ENCODE peak calls at places on chromosomes 12 and 14, in four cellular contexts. One of them, this sample, is unnamed.

GRCh38 chr14:93648440-93649168 is 139.7 kb downstream of the PRIMA1 start:
- DNase-seq in H1: no peak
- DNase-seq in K562: no peak
- DNase-seq in GM12878: no peak
- DNase-seq in this sample: peak

GRCh38 chr12:11885261-11886038 is 185.3 kb upstream of the BCL2L14 start:
- DNase-seq in H1: no peak
- DNase-seq in K562: no peak
- DNase-seq in GM12878: no peak
- DNase-seq in this sample: no peak

GRCh38 chr14:24903337-24903736 is 146.6 kb downstream of the STXBP6 start:
- DNase-seq in H1: no peak
- DNase-seq in K562: no peak
- DNase-seq in GM12878: no peak
- DNase-seq in this sample: no peak

GRCh38 chr14:30132201-30132600 is 204.6 kb upstream of the PRKD1 start:
- DNase-seq in H1: no peak
- DNase-seq in K562: no peak
- DNase-seq in GM12878: no peak
- DNase-seq in this sample: no peak

GRCh38 chr14:57725399-57726077 is 140.4 kb downstream of the SLC35F4 start:
- DNase-seq in H1: no peak
- DNase-seq in K562: no peak
- DNase-seq in GM12878: no peak
- DNase-seq in this sample: no peak

GRCh38 chr14:99510556-99511139 is 29.4 kb downstream of the CCNK start:
- DNase-seq in H1: no peak
- DNase-seq in K562: no peak
- DNase-seq in GM12878: no peak
- DNase-seq in this sample: peak

GRCh38 chr12:127108360-127109215 is 1158.4 kb upstream of the TMEM132C start:
- DNase-seq in H1: no peak
- DNase-seq in K562: peak
- DNase-seq in GM12878: no peak
- DNase-seq in this sample: peak

GRCh38 chr14:60183724-60184596 is 18.8 kb upstream of the DHRS7 start:
- DNase-seq in H1: no peak
- DNase-seq in K562: peak
- DNase-seq in GM12878: no peak
- DNase-seq in this sample: no peak

GRCh38 chr14:68230941-68231717 is 411.6 kb downstream of the RAD51B start:
- DNase-seq in H1: no peak
- DNase-seq in K562: no peak
- DNase-seq in GM12878: no peak
- DNase-seq in this sample: no peak

GRCh38 chr14:22152901-22153300 is 436.1 kb downstream of the DAD1 start:
- DNase-seq in H1: no peak
- DNase-seq in K562: no peak
- DNase-seq in GM12878: no peak
- DNase-seq in this sample: no peak

GRCh38 chr12:116717466-116718457 is 20.1 kb downstream of the SPRING1 start:
- DNase-seq in H1: no peak
- DNase-seq in K562: no peak
- DNase-seq in GM12878: no peak
- DNase-seq in this sample: no peak

GRCh38 chr12:122126713-122127597 is 47.1 kb downstream of the IL31 start:
- DNase-seq in H1: no peak
- DNase-seq in K562: no peak
- DNase-seq in GM12878: no peak
- DNase-seq in this sample: no peak

GRCh38 chr12:19105468-19105867 is 24.1 kb upstream of the PLEKHA5 start:
- DNase-seq in H1: no peak
- DNase-seq in K562: no peak
- DNase-seq in GM12878: no peak
- DNase-seq in this sample: no peak

GRCh38 chr14:32073537-32074189 is 3.4 kb upstream of the ARHGAP5 start:
- DNase-seq in H1: no peak
- DNase-seq in K562: peak
- DNase-seq in GM12878: peak
- DNase-seq in this sample: peak

GRCh38 chr14:42353315-42353714 is 746.6 kb downstream of the LRFN5 start:
- DNase-seq in H1: no peak
- DNase-seq in K562: no peak
- DNase-seq in GM12878: no peak
- DNase-seq in this sample: no peak

GRCh38 chr12:26810330-26810729 is 22.7 kb downstream of the ITPR2 start:
- DNase-seq in H1: no peak
- DNase-seq in K562: no peak
- DNase-seq in GM12878: no peak
- DNase-seq in this sample: no peak

GRCh38 chr12:122860854-122861585 is 25.8 kb downstream of the HIP1R start:
- DNase-seq in H1: no peak
- DNase-seq in K562: no peak
- DNase-seq in GM12878: no peak
- DNase-seq in this sample: peak

GRCh38 chr12:127803545-127803944 is 463.4 kb upstream of the TMEM132C start:
- DNase-seq in H1: no peak
- DNase-seq in K562: no peak
- DNase-seq in GM12878: no peak
- DNase-seq in this sample: no peak

GRCh38 chr12:119804011-119804641 is 73.0 kb downstream of the CIT start:
- DNase-seq in H1: peak
- DNase-seq in K562: peak
- DNase-seq in GM12878: no peak
- DNase-seq in this sample: peak

GRCh38 chr14:101460986-101461750 is 100.1 kb upstream of the DIO3 start:
- DNase-seq in H1: no peak
- DNase-seq in K562: no peak
- DNase-seq in GM12878: no peak
- DNase-seq in this sample: no peak

GRCh38 chr12:3913278-3913677 is 40.1 kb upstream of the PARP11 start:
- DNase-seq in H1: no peak
- DNase-seq in K562: no peak
- DNase-seq in GM12878: no peak
- DNase-seq in this sample: no peak

GRCh38 chr14:89349196-89350008 is 67.6 kb downstream of the FOXN3 start:
- DNase-seq in H1: no peak
- DNase-seq in K562: no peak
- DNase-seq in GM12878: no peak
- DNase-seq in this sample: peak

GRCh38 chr14:22977684-22978486 is 4.5 kb downstream of the AJUBA start:
- DNase-seq in H1: peak
- DNase-seq in K562: peak
- DNase-seq in GM12878: no peak
- DNase-seq in this sample: peak

GRCh38 chr14:61121293-61121897 is 140.3 kb downstream of the SLC38A6 start:
- DNase-seq in H1: no peak
- DNase-seq in K562: no peak
- DNase-seq in GM12878: no peak
- DNase-seq in this sample: no peak

DNA sequence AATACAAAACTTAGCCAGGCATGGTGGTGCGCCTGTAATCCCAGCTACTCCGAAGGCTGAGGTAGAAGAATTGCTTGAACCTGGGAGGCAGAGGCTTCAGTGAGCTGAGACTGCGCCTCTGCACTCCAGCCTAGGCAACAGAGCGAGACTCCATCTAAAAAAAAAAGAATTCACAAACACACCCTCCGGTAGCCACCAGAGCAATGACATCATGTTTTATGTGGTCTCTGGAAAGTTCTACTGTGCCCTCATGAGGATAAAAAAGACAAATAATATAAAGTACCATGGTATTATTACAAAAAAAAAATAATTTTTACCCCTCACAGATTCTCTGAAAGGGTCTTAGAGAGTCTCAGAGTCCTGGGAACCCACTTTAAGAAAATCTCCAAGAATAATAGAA is 81.5 kb downstream of the OSBPL8 start:
- DNase-seq in H1: no peak
- DNase-seq in K562: no peak
- DNase-seq in GM12878: no peak
- DNase-seq in this sample: no peak
- TF ChIP-seq NRF1 in H1: no peak
- TF ChIP-seq NRF1 in K562: no peak
- TF ChIP-seq NRF1 in GM12878: no peak
- TF ChIP-seq NRF1 in this sample: no peak

DNA sequence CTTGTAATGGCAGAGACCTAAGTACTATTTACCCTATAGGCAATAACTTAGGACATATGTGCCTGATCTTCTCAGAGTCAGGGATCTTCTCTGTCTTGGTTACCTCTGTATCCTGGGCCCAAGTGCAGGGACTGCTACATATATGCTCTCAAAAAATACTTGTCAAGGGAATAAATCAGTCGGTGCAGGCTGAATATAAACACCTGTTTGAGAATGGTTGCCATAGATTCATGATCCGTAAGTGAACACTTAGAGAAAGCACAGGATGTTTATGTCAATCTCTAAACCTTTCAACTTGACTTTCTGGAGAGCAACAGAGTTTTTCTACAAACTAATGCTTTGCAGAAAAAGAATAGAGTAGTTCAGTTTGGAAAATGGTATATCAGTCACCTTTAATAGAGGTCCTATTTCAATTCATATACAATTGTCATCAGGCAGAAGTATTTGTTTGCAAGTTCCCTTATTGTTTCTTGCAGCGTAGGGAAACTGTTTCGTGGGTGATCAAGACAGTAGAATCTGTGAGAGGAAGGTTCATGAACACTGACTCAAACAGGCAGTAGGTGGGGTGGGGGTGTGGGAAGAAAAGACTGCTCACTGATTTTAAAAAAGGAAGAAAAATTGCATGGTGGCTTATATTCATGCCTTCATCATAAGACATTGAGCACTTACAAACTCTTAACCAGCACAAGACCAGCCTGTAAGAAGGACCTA is 6.0 kb upstream of the UBE2N start:
- DNase-seq in H1: no peak
- DNase-seq in K562: no peak
- DNase-seq in GM12878: no peak
- DNase-seq in this sample: no peak
- TF ChIP-seq NRF1 in H1: no peak
- TF ChIP-seq NRF1 in K562: no peak
- TF ChIP-seq NRF1 in GM12878: no peak
- TF ChIP-seq NRF1 in this sample: no peak

GRCh38 chr14:96481731-96482314 is 20.4 kb upstream of the PAPOLA start:
- DNase-seq in H1: no peak
- DNase-seq in K562: no peak
- DNase-seq in GM12878: no peak
- DNase-seq in this sample: no peak

GRCh38 chr14:96489327-96489726 is 12.9 kb upstream of the PAPOLA start:
- DNase-seq in H1: no peak
- DNase-seq in K562: no peak
- DNase-seq in GM12878: no peak
- DNase-seq in this sample: no peak

GRCh38 chr14:96484391-96484790 is 17.8 kb upstream of the PAPOLA start:
- DNase-seq in H1: no peak
- DNase-seq in K562: no peak
- DNase-seq in GM12878: no peak
- DNase-seq in this sample: no peak

GRCh38 chr14:96482986-96483385 is 19.2 kb upstream of the PAPOLA start:
- DNase-seq in H1: no peak
- DNase-seq in K562: no peak
- DNase-seq in GM12878: no peak
- DNase-seq in this sample: peak

DNA sequence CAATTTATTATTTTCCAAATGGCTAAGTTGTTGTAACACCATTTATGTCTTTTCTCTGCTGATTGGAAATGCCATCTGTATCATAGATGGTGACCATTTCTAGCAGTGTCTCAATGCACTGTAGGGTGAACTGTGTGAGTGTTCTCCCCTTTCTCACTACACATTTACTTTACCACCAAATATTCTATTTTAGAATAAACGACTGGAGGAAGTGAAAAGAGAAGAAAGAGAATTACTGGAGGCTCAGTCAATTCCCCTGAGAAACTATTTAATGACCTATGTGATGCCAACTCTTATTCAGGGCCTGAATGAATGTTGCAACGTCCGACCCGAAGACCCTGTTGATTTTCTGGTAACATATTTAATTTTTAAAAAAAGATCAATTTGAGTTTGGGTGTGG is 15.5 kb upstream of the PAPOLA start:
- DNase-seq in H1: no peak
- DNase-seq in K562: no peak
- DNase-seq in GM12878: no peak
- DNase-seq in this sample: no peak
- TF ChIP-seq NRF1 in H1: no peak
- TF ChIP-seq NRF1 in K562: no peak
- TF ChIP-seq NRF1 in GM12878: no peak
- TF ChIP-seq NRF1 in this sample: no peak

DNA sequence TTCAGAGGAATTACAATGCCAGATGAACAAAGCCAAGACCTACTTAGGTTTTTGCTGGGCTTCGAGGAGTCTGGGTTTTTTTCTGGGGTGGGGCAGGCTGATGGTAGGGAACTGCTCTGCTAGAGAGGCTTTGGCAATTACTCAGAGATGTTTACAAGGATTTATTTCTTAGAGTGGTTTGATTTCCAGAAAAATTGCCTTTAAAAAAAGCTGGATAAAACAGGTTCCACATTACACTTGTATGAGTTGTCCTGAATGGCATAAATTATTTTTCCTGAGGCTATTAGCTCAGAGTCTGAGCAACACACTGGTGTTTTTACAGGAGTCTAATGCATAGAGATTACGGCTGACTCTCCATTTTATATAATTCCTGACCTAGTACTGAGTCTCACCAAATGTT is 118.5 kb upstream of the FRMD6 start:
- DNase-seq in H1: no peak
- DNase-seq in K562: no peak
- DNase-seq in GM12878: no peak
- DNase-seq in this sample: no peak
- TF ChIP-seq NRF1 in H1: no peak
- TF ChIP-seq NRF1 in K562: no peak
- TF ChIP-seq NRF1 in GM12878: no peak
- TF ChIP-seq NRF1 in this sample: no peak

GRCh38 chr12:108949976-108950375 is 70.1 kb downstream of the DAO start:
- DNase-seq in H1: no peak
- DNase-seq in K562: no peak
- DNase-seq in GM12878: no peak
- DNase-seq in this sample: no peak

GRCh38 chr12:108947097-108947496 is 67.2 kb downstream of the DAO start:
- DNase-seq in H1: no peak
- DNase-seq in K562: no peak
- DNase-seq in GM12878: no peak
- DNase-seq in this sample: no peak

GRCh38 chr12:108950991-108951739 is 69.7 kb downstream of the SVOP start:
- DNase-seq in H1: peak
- DNase-seq in K562: peak
- DNase-seq in GM12878: peak
- DNase-seq in this sample: peak

GRCh38 chr12:108948369-108948768 is 68.5 kb downstream of the DAO start:
- DNase-seq in H1: no peak
- DNase-seq in K562: no peak
- DNase-seq in GM12878: no peak
- DNase-seq in this sample: no peak
- TF ChIP-seq NRF1 in H1: no peak
- TF ChIP-seq NRF1 in K562: no peak
- TF ChIP-seq NRF1 in GM12878: no peak
- TF ChIP-seq NRF1 in this sample: no peak

This sample was measured in SK-N-SH.